ENCODE peak calls at places on chromosome 22, in four cellular contexts. One of them, this sample, is unnamed.

GRCh38 chr22:50399751-50400331 is 56.7 kb downstream of the PPP6R2 start:
- DNase-seq in hepatic stellate cell: peak
- DNase-seq in heart left ventricle: peak
- DNase-seq in T-cell: no peak
- DNase-seq in this sample: no peak

GRCh38 chr22:38051261-38051660 is 5.9 kb upstream of the PICK1 start:
- DNase-seq in hepatic stellate cell: no peak
- DNase-seq in heart left ventricle: no peak
- DNase-seq in T-cell: no peak
- DNase-seq in this sample: no peak

GRCh38 chr22:50304528-50305392 is 2.7 kb downstream of the PLXNB2 start:
- DNase-seq in hepatic stellate cell: peak
- DNase-seq in heart left ventricle: peak
- DNase-seq in T-cell: no peak
- DNase-seq in this sample: no peak

GRCh38 chr22:31901388-31902137 is 42.8 kb upstream of the YWHAH start:
- DNase-seq in hepatic stellate cell: no peak
- DNase-seq in heart left ventricle: no peak
- DNase-seq in T-cell: no peak
- DNase-seq in this sample: no peak

GRCh38 chr22:35059632-35060031 is 6.3 kb upstream of the ISX start:
- DNase-seq in hepatic stellate cell: no peak
- DNase-seq in heart left ventricle: no peak
- DNase-seq in T-cell: no peak
- DNase-seq in this sample: no peak

GRCh38 chr22:33271390-33272161 is 213.4 kb upstream of the SYN3 start:
- DNase-seq in hepatic stellate cell: no peak
- DNase-seq in heart left ventricle: peak
- DNase-seq in T-cell: no peak
- DNase-seq in this sample: no peak

GRCh38 chr22:43481528-43482309 is 69.9 kb downstream of the MPPED1 start:
- DNase-seq in hepatic stellate cell: no peak
- DNase-seq in heart left ventricle: no peak
- DNase-seq in T-cell: no peak
- DNase-seq in this sample: no peak

GRCh38 chr22:37079668-37080171 is 28.2 kb downstream of the KCTD17 start:
- DNase-seq in hepatic stellate cell: no peak
- DNase-seq in heart left ventricle: peak
- DNase-seq in T-cell: peak
- DNase-seq in this sample: no peak

This sample was measured in NCI-H748 treated with DMSO at 0.1 percent for 48 hours.